ENCODE peak calls at places on chromosomes 11 and 22, in five cellular contexts. One of them, this sample, is unnamed.

GRCh38 chr22:19352217-19352616 is 60.7 kb upstream of the CLTCL1 start:
- DNase-seq in gastrocnemius medialis: no peak
- DNase-seq in stomach: no peak
- DNase-seq in IMR-90: no peak
- DNase-seq in GM12878: no peak
- DNase-seq in this sample: no peak

GRCh38 chr11:80146231-80146630 is 705.4 kb upstream of the TENM4 start:
- DNase-seq in gastrocnemius medialis: no peak
- DNase-seq in stomach: no peak
- DNase-seq in IMR-90: no peak
- DNase-seq in GM12878: no peak
- DNase-seq in this sample: no peak

GRCh38 chr11:1931791-1932480 is 12.4 kb downstream of the TNNT3 start:
- DNase-seq in gastrocnemius medialis: no peak
- DNase-seq in stomach: no peak
- DNase-seq in IMR-90: no peak
- DNase-seq in GM12878: no peak
- DNase-seq in this sample: no peak

GRCh38 chr11:69218946-69219720 is 63.4 kb downstream of the SMIM38 start:
- DNase-seq in gastrocnemius medialis: no peak
- DNase-seq in stomach: peak; percentile 11
- DNase-seq in IMR-90: no peak
- DNase-seq in GM12878: no peak
- DNase-seq in this sample: no peak

GRCh38 chr11:61384271-61385242 is 7.8 kb upstream of the TMEM216 start:
- DNase-seq in gastrocnemius medialis: no peak
- DNase-seq in stomach: no peak
- DNase-seq in IMR-90: peak; percentile 42
- DNase-seq in GM12878: no peak
- DNase-seq in this sample: no peak

GRCh38 chr22:39773976-39774539 is 119.5 kb downstream of the ENTHD1 start:
- DNase-seq in gastrocnemius medialis: no peak
- DNase-seq in stomach: no peak
- DNase-seq in IMR-90: peak; percentile 0
- DNase-seq in GM12878: peak; percentile 73
- DNase-seq in this sample: no peak

GRCh38 chr11:985435-985834 is 51.1 kb downstream of the MUC6 start:
- DNase-seq in gastrocnemius medialis: no peak
- DNase-seq in stomach: no peak
- DNase-seq in IMR-90: no peak
- DNase-seq in GM12878: no peak
- DNase-seq in this sample: no peak

GRCh38 chr11:35029979-35030378 is 109.0 kb upstream of the CD44 start:
- DNase-seq in gastrocnemius medialis: no peak
- DNase-seq in stomach: no peak
- DNase-seq in IMR-90: peak; percentile 84
- DNase-seq in GM12878: peak; percentile 81
- DNase-seq in this sample: no peak

GRCh38 chr11:135033545-135033944 is 621.5 kb upstream of the B3GAT1 start:
- DNase-seq in gastrocnemius medialis: no peak
- DNase-seq in stomach: no peak
- DNase-seq in IMR-90: no peak
- DNase-seq in GM12878: no peak
- DNase-seq in this sample: no peak

GRCh38 chr11:19077965-19078364 is 17.4 kb upstream of the MRGPRX2 start:
- DNase-seq in gastrocnemius medialis: no peak
- DNase-seq in stomach: no peak
- DNase-seq in IMR-90: no peak
- DNase-seq in GM12878: no peak
- DNase-seq in this sample: no peak

GRCh38 chr11:133343951-133344350 is 188.3 kb downstream of the OPCML start:
- DNase-seq in gastrocnemius medialis: no peak
- DNase-seq in stomach: no peak
- DNase-seq in IMR-90: no peak
- DNase-seq in GM12878: no peak
- DNase-seq in this sample: no peak

GRCh38 chr22:17896552-17896951 is 122.3 kb upstream of the BID start:
- DNase-seq in gastrocnemius medialis: peak; percentile 87
- DNase-seq in stomach: peak; percentile 35
- DNase-seq in IMR-90: peak; percentile 27
- DNase-seq in GM12878: no peak
- DNase-seq in this sample: no peak

GRCh38 chr11:64767344-64768299 is 7.8 kb upstream of the PYGM start:
- DNase-seq in gastrocnemius medialis: no peak
- DNase-seq in stomach: peak; percentile 73
- DNase-seq in IMR-90: peak; percentile 60
- DNase-seq in GM12878: no peak
- DNase-seq in this sample: peak; percentile 89

GRCh38 chr11:57426439-57426753 is 525 bp downstream of the SLC43A3 start:
- DNase-seq in gastrocnemius medialis: no peak
- DNase-seq in stomach: no peak
- DNase-seq in IMR-90: no peak
- DNase-seq in GM12878: no peak
- DNase-seq in this sample: no peak

GRCh38 chr22:17281026-17281809 is 62.0 kb upstream of the ADA2 start:
- DNase-seq in gastrocnemius medialis: no peak
- DNase-seq in stomach: no peak
- DNase-seq in IMR-90: no peak
- DNase-seq in GM12878: no peak
- DNase-seq in this sample: no peak

GRCh38 chr22:30245985-30246901 is at the start of gene LIF:
- DNase-seq in gastrocnemius medialis: no peak
- DNase-seq in stomach: no peak
- DNase-seq in IMR-90: peak; percentile 86
- DNase-seq in GM12878: no peak
- DNase-seq in this sample: no peak

GRCh38 chr11:60810151-60810550 is 25.0 kb downstream of the MS4A10 start:
- DNase-seq in gastrocnemius medialis: no peak
- DNase-seq in stomach: no peak
- DNase-seq in IMR-90: no peak
- DNase-seq in GM12878: no peak
- DNase-seq in this sample: no peak

GRCh38 chr22:50192825-50193204 is 7.1 kb downstream of the TRABD start:
- DNase-seq in gastrocnemius medialis: no peak
- DNase-seq in stomach: peak; percentile 53
- DNase-seq in IMR-90: no peak
- DNase-seq in GM12878: no peak
- DNase-seq in this sample: no peak

GRCh38 chr11:79438631-79439429 is 2.0 kb downstream of the TENM4 start:
- DNase-seq in gastrocnemius medialis: no peak
- DNase-seq in stomach: no peak
- DNase-seq in IMR-90: peak; percentile 42
- DNase-seq in GM12878: no peak
- DNase-seq in this sample: peak; percentile 66

GRCh38 chr11:57163160-57163868 is 18.4 kb upstream of the LRRC55 start:
- DNase-seq in gastrocnemius medialis: no peak
- DNase-seq in stomach: no peak
- DNase-seq in IMR-90: no peak
- DNase-seq in GM12878: no peak
- DNase-seq in this sample: no peak

DNA sequence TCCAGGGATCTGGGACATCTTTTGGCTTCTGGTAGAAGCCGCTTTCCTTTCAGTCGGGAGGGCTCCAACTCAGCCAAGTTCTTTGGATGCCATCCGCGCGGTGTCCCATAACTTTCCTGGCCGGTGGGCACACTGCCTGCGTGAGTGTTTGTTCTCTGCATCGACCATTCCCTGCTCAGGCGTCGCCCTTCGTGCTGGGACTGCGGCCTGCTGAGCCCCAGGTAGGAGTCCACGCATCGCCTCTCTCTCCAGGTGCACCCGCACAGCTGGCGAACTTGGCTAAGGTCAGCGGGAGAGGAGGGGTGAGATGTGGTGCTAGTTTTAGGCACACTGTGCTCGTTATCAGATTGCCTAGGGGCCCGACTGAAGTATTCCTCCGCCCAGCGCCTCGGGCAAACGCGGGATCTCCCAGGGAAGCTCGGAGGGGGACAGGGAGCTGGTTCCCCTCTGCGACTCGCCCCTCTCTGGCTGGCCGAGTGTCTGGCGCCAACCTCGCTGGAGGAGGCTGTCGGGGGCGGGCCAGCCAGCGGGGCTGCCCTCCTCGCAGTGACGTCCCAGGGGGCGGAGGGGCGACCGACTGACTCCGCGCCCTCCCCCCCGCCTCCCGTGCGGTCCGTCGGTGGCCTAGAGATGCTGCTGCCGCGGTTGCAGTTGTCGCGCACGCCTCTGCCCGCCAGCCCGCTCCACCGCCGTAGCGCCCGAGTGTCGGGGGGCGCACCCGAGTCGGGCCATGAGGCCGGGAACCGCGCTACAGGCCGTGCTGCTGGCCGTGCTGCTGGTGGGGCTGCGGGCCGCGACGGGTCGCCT is at the start of gene LAYN:
- DNase-seq in gastrocnemius medialis: no peak
- DNase-seq in stomach: peak; percentile 28
- DNase-seq in IMR-90: peak; percentile 62
- DNase-seq in GM12878: no peak
- DNase-seq in this sample: no peak
- TF ChIP-seq POLR2A in gastrocnemius medialis: peak; percentile 27
- TF ChIP-seq POLR2A in stomach: no peak
- TF ChIP-seq POLR2A in IMR-90: peak; percentile 79
- TF ChIP-seq POLR2A in GM12878: no peak
- TF ChIP-seq POLR2A in this sample: no peak

DNA sequence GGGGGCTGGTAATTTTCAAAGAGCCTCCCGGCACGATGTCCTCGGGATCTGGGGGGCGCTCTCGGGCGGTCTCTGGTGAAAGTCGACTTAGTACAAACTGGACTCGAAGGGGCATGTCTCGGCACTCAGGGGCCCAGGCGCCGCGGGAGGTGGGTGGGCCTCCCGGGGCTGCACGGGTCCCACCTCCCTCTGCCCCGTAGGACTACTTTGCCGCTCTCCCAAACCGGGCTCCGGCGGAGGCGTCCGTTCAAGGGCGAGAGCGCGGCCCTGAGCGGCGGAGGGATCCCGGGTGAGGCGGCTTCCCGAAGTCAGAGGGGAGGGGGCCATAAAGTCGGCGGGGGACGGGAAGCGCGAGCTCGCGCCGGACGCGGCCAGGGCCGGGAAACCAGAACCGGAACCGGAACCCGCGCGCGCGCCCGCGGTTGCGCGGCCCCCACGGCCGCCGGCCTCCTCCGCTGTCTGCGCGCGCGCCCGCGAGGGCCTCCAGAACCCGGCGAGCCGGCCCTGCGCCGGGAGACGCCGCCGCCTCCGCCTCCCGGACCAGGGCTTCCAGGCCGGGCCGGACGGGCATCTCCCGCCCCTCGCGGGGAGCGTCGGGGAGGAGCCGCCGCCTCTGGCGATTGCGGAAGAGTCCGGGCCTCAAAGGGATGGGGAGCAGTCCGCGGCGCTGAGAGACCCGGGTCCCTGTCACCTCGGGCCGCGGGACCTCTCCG is at the start of gene ARHGEF12:
- DNase-seq in gastrocnemius medialis: peak; percentile 94
- DNase-seq in stomach: peak; percentile 96
- DNase-seq in IMR-90: peak; percentile 97
- DNase-seq in GM12878: peak; percentile 33
- DNase-seq in this sample: peak; percentile 97
- TF ChIP-seq CTCF in gastrocnemius medialis: no peak
- TF ChIP-seq CTCF in stomach: no peak
- TF ChIP-seq CTCF in IMR-90: peak; percentile 31
- TF ChIP-seq CTCF in GM12878: peak; percentile 48
- TF ChIP-seq CTCF in this sample: no peak

GRCh38 chr11:20161923-20162322 is 1.6 kb upstream of the DBX1 start:
- DNase-seq in gastrocnemius medialis: no peak
- DNase-seq in stomach: no peak
- DNase-seq in IMR-90: no peak
- DNase-seq in GM12878: no peak
- DNase-seq in this sample: no peak

GRCh38 chr11:20162340-20162739 is 2.1 kb upstream of the DBX1 start:
- DNase-seq in gastrocnemius medialis: no peak
- DNase-seq in stomach: no peak
- DNase-seq in IMR-90: no peak
- DNase-seq in GM12878: no peak
- DNase-seq in this sample: no peak

GRCh38 chr11:20159680-20160381 is 444 bp downstream of the DBX1 start:
- DNase-seq in gastrocnemius medialis: no peak
- DNase-seq in stomach: no peak
- DNase-seq in IMR-90: no peak
- DNase-seq in GM12878: no peak
- DNase-seq in this sample: no peak

GRCh38 chr11:20160425-20161229 is at the start of gene DBX1:
- DNase-seq in gastrocnemius medialis: no peak
- DNase-seq in stomach: no peak
- DNase-seq in IMR-90: no peak
- DNase-seq in GM12878: no peak
- DNase-seq in this sample: no peak

DNA sequence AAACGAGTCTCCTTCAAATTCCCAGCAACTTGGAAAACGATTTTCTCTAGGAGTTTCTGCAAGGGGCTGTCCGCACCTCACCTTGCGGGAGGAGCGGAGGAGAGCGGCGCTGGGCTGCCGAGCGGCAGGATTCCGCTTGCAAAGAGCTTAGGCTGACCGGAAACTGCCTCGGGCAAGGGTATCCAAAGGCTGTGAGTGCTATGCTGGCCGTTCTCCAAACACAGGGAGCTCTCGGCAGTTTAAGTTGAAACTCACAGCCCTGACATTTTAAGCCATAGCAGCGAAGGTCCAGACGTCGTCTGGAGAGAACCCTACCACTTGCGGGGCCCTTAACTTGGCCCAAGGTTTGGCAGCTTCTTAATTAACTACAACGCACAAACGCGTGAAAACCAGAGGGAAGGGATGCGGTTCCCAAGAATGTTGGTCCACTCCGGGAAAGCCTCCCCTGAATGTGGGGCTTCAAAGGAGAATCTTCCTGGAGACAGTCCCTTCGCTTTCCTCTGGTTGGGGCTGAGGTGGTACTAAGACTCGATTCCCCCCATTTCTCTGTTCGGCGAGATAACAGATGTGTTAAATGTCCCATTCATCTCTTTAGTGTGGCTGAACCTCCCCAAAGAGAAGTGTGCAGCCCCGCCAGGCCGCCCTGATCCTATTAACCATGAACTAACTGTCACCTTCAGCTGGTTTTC is 1.1 kb upstream of the DBX1 start:
- DNase-seq in gastrocnemius medialis: no peak
- DNase-seq in stomach: no peak
- DNase-seq in IMR-90: no peak
- DNase-seq in GM12878: no peak
- DNase-seq in this sample: no peak
- H3K27me3 ChIP-seq in gastrocnemius medialis: peaks cover 90% of the 10 kb centered on the region
- H3K27me3 ChIP-seq in stomach: peaks cover 100% of the 10 kb centered on the region
- H3K27me3 ChIP-seq in IMR-90: peaks cover 90% of the 10 kb centered on the region
- H3K27me3 ChIP-seq in GM12878: peaks cover 18% of the 10 kb centered on the region
- H3K27me3 ChIP-seq in this sample: peaks cover 100% of the 10 kb centered on the region

GRCh38 chr22:43187171-43188099 is 501 bp upstream of the TTLL12 start:
- DNase-seq in gastrocnemius medialis: peak; percentile 84
- DNase-seq in stomach: peak; percentile 98
- DNase-seq in IMR-90: peak; percentile 92
- DNase-seq in GM12878: peak; percentile 88
- DNase-seq in this sample: peak; percentile 96

GRCh38 chr22:43188829-43189545 is 2.1 kb upstream of the TTLL12 start:
- DNase-seq in gastrocnemius medialis: no peak
- DNase-seq in stomach: no peak
- DNase-seq in IMR-90: no peak
- DNase-seq in GM12878: no peak
- DNase-seq in this sample: no peak

GRCh38 chr22:43183496-43184263 is 3.3 kb downstream of the TTLL12 start:
- DNase-seq in gastrocnemius medialis: no peak
- DNase-seq in stomach: no peak
- DNase-seq in IMR-90: peak; percentile 64
- DNase-seq in GM12878: no peak
- DNase-seq in this sample: no peak

GRCh38 chr22:43185860-43186261 is 1.1 kb downstream of the TTLL12 start:
- DNase-seq in gastrocnemius medialis: peak; percentile 15
- DNase-seq in stomach: peak; percentile 87
- DNase-seq in IMR-90: peak; percentile 23
- DNase-seq in GM12878: no peak
- DNase-seq in this sample: no peak

GRCh38 chr22:43186272-43187170 is at the start of gene TTLL12:
- DNase-seq in gastrocnemius medialis: peak; percentile 24
- DNase-seq in stomach: peak; percentile 56
- DNase-seq in IMR-90: peak; percentile 21
- DNase-seq in GM12878: no peak
- DNase-seq in this sample: no peak
- TF ChIP-seq POLR2A in gastrocnemius medialis: peak; percentile 79
- TF ChIP-seq POLR2A in stomach: no peak
- TF ChIP-seq POLR2A in IMR-90: peak; percentile 63
- TF ChIP-seq POLR2A in GM12878: peak; percentile 75
- TF ChIP-seq POLR2A in this sample: no peak

This sample was measured in suprapubic skin.